ENCODE peak calls at places on chromosomes 13 and 19, in six cellular contexts. S is tibial artery, E is thoracic aorta, O is cardiac muscle cell, U is cardiac fibroblast, I is fibroblast of pulmonary artery. M is an unnamed sample.

GRCh38 chr13:40193290-40194203 is 472.9 kb downstream of the FOXO1 start:
- DNase-seq in S (peak; percentile 72), E (peak; percentile 40), O (no peak), U (no peak), I (no peak), M (no peak)

GRCh38 chr13:95301947-95302386 is 716 bp upstream of the ABCC4 start:
- DNase-seq in S (no peak), E (no peak), O (peak; percentile 14), U (peak; percentile 44), I (peak; percentile 47), M (no peak)

GRCh38 chr13:105196052-105196451 is 1339.4 kb downstream of the EFNB2 start:
- DNase-seq in S (no peak), E (no peak), O (peak; percentile 93), U (peak; percentile 85), I (peak; percentile 89), M (no peak)

GRCh38 chr19:9128171-9128570 is 1.4 kb upstream of the OR7G3 start:
- DNase-seq in S (no peak), E (no peak), O (peak; percentile 70), U (peak; percentile 66), I (peak; percentile 88), M (peak; percentile 10)

GRCh38 chr19:31264379-31264778 is 84.9 kb downstream of the TSHZ3 start:
- DNase-seq in S (peak; percentile 25), E (no peak), O (no peak), U (no peak), I (no peak), M (no peak)

GRCh38 chr13:84655677-84656076 is 773.4 kb upstream of the SLITRK1 start:
- DNase-seq in S (no peak), E (no peak), O (peak; percentile 31), U (peak; percentile 5), I (peak; percentile 33), M (peak; percentile 40)

GRCh38 chr13:113063091-113063491 is 42.5 kb upstream of the F7 start:
- DNase-seq in S (no peak), E (no peak), O (no peak), U (no peak), I (no peak), M (no peak)

GRCh38 chr19:7833225-7834156 is 3.5 kb downstream of the EVI5L start:
- DNase-seq in S (no peak), E (no peak), O (peak; percentile 79), U (peak; percentile 85), I (peak; percentile 81), M (peak; percentile 92)

DNA sequence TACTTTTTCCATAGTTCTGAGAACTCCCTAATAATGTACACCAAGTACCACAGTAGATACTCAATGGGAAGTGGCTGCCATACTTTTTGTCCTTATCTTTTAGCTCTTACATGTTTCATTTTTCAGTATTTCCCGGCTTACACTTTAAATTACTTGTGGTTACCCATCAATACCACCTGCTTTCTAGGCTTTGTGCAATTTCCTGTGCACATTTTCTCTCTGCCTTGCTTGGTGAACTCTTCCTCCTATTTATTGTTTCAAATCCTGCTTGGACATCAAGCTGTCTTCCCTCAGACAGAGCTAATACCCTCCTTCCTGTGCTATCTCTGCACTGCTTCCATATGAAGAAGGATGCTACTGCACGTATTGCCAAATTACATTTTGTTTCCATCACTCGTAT is 5.9 kb downstream of the ZAR1L start:
- DNase-seq in S (no peak), E (no peak), O (no peak), U (no peak), I (no peak), M (no peak)
- H3K4me3 ChIP-seq in S (no peak overlapping the region), E (peak overlapping the region; percentile 65), O (no peak overlapping the region), U (no peak overlapping the region), I (no peak overlapping the region), M (no peak overlapping the region)

DNA sequence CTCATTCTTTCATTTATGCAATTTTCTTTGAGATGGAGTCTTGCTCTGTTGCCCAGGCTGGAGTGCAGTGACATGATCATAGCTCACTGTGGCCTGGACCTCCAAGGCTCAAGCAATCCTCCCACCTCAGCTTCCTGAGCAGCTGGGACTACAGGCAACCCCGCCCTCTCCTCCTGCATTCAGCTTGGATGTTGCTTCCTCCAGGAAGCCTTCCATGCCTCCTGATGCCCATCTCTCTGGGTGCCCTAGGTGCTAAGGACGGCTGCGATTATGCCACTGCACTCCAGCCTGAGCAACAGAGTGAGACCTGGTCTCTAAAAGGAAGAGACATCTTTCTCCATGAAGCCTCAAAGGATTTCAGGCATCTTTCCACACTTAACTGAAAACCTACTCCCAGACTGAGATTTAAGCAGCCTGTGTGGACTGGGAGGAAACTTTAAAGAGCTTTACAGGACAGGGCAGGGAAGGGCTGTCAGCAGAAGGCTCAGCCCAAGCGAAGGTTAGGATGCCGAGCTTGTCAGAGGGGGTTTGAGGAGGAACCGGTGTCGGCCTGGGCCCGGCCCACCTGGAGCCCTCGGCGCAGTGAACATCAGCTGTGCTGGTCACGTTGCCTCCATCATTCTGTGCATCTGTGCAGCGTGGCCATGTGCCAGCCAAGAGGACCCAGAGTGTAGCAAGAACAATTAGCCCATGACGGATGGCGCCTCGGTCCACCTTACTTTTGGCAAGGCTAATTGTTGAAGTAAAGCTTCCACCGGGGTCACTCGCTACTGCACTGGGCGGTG is 161.6 kb downstream of the PTPRS start:
- DNase-seq in S (no peak), E (no peak), O (no peak), U (no peak), I (no peak), M (no peak)
- TF ChIP-seq CTCF in S (no peak), E (no peak), O (no peak), U (no peak), I (no peak), M (no peak)

GRCh38 chr13:20305587-20305986 is 73.5 kb upstream of the GJB6 start:
- DNase-seq in S (no peak), E (no peak), O (no peak), U (no peak), I (no peak), M (no peak)

GRCh38 chr13:20303636-20304035 is 71.5 kb upstream of the GJB6 start:
- DNase-seq in S (no peak), E (no peak), O (no peak), U (no peak), I (no peak), M (no peak)

GRCh38 chr13:20297181-20297580 is 65.1 kb upstream of the GJB6 start:
- DNase-seq in S (no peak), E (no peak), O (no peak), U (no peak), I (no peak), M (no peak)

GRCh38 chr13:20306039-20306438 is 73.9 kb upstream of the GJB6 start:
- DNase-seq in S (no peak), E (no peak), O (no peak), U (no peak), I (no peak), M (no peak)

GRCh38 chr13:20301391-20302071 is 69.4 kb upstream of the GJB6 start:
- DNase-seq in S (no peak), E (no peak), O (peak; percentile 72), U (peak; percentile 31), I (peak; percentile 5), M (no peak)
- H3K4me3 ChIP-seq in S (no peak overlapping the region), E (peak overlapping the region; percentile 19), O (no peak overlapping the region), U (peak overlapping the region; percentile 27), I (no peak overlapping the region), M (no peak overlapping the region)

DNA sequence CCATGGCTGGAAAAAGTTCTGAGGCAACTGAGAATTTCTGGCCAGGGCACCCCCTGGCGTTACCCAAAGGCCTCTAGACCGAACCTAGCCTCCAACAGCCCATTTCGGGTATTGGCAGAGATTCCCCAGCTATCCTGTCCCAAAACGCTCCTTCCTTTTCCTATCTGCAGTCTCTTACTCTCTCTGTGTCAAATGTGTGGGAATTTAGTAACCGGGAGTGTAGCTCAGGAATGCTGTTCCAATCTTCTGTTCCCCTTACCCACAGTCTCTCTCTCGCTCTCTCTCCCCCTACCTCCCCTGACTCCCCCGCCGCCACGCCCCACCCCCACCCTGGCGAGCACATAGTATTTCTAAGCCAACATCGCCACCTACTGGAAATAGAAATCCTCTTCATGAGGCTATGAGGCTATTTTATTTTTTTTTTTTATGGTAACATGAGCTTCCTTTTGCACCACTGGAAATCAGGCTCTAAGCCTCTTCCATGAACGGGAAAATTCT is 27.0 kb downstream of the OXGR1 start:
- DNase-seq in S (no peak), E (no peak), O (no peak), U (no peak), I (peak; percentile 6), M (no peak)
- TF ChIP-seq CTCF in S (peak; percentile 14), E (no peak), O (no peak), U (no peak), I (no peak), M (no peak)

DNA sequence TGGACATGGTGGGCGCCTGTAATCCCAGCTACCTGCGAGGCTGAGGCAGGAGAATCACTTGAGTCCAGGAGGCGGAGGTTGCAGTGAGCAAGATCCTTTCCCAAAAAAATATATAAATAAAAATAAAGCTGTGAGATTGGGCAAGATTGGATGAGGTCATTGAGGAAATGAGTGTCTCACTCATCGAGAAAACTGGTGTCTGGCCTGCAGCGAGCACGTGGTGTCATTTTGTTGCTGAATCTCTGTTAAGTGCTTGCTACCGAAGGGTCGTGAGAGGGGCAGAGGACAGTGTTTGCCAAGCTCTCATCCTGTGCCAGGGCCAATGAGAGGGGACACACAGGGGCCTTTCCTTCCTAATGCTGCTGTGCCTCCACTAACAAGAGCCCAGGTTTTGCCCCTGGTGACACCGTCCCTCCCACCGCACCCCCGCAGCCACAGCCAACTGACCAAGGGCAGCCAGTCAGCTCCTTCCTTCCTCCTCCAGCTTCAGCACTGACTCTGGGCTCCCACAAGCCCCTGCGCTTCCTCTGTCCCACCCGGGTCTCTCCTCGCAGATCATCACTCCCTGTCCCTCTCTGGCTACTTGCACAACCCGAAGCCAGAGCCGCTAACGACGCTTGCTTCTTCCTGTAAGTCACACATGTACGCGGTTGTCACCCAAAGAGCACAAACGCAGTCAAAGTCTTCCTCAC is 3.2 kb downstream of the POLD1 start:
- DNase-seq in S (no peak), E (no peak), O (peak; percentile 47), U (peak; percentile 22), I (peak; percentile 60), M (peak; percentile 59)
- H3K4me3 ChIP-seq in S (no peak overlapping the region), E (no peak overlapping the region), O (no peak overlapping the region), U (no peak overlapping the region), I (no peak overlapping the region), M (no peak overlapping the region)

GRCh38 chr13:45812599-45813372 is 38.8 kb downstream of the SIAH3 start:
- DNase-seq in S (no peak), E (no peak), O (no peak), U (no peak), I (no peak), M (no peak)

GRCh38 chr13:45821861-45822260 is 29.7 kb downstream of the SIAH3 start:
- DNase-seq in S (no peak), E (no peak), O (no peak), U (no peak), I (no peak), M (no peak)

GRCh38 chr13:45820106-45820838 is 31.3 kb downstream of the SIAH3 start:
- DNase-seq in S (no peak), E (no peak), O (no peak), U (no peak), I (no peak), M (no peak)

GRCh38 chr13:45823583-45823982 is 28.0 kb downstream of the SIAH3 start:
- DNase-seq in S (no peak), E (no peak), O (no peak), U (no peak), I (no peak), M (no peak)

GRCh38 chr13:45817833-45818232 is 33.7 kb downstream of the SIAH3 start:
- DNase-seq in S (no peak), E (no peak), O (peak; percentile 7), U (no peak), I (peak; percentile 1), M (no peak)
- TF ChIP-seq CTCF in S (no peak), E (no peak), O (peak; percentile 16), U (no peak), I (no peak), M (no peak)

M was measured in foreskin fibroblast.